ENCODE peak calls at places on chromosomes 16 and 17, in six cellular contexts. U is tibial artery, S is uterus, K is HFF-Myc, G is H7, X is A673. Q is an unnamed sample.

GRCh38 chr16:27096375-27096774 is 29.6 kb downstream of the C16orf82 start:
- DNase-seq in U (peak; percentile 7), S (no peak), K (no peak), G (no peak), X (no peak), Q (no peak)

GRCh38 chr16:6689643-6690042 is 643.0 kb upstream of the RBFOX1 start:
- DNase-seq in U (no peak), S (no peak), K (no peak), G (no peak), X (no peak), Q (no peak)

GRCh38 chr16:55294947-55295346 is 29.1 kb upstream of the IRX6 start:
- DNase-seq in U (no peak), S (no peak), K (no peak), G (no peak), X (no peak), Q (no peak)

GRCh38 chr16:67040906-67041305 is 12.0 kb downstream of the CBFB start:
- DNase-seq in U (no peak), S (no peak), K (no peak), G (no peak), X (no peak), Q (no peak)

GRCh38 chr17:65228734-65229390 is 91.7 kb downstream of the RGS9 start:
- DNase-seq in U (no peak), S (no peak), K (peak; percentile 69), G (no peak), X (peak; percentile 91), Q (no peak)

GRCh38 chr17:20268700-20269475 is 198.5 kb downstream of the LGALS9B start:
- DNase-seq in U (no peak), S (no peak), K (no peak), G (no peak), X (no peak), Q (no peak)

GRCh38 chr17:49021095-49021767 is 24.0 kb downstream of the IGF2BP1 start:
- DNase-seq in U (peak; percentile 29), S (no peak), K (no peak), G (peak; percentile 47), X (no peak), Q (no peak)

GRCh38 chr16:67504190-67505021 is 21.1 kb upstream of the AGRP start:
- DNase-seq in U (peak; percentile 76), S (no peak), K (no peak), G (peak; percentile 18), X (no peak), Q (peak; percentile 80)

GRCh38 chr16:14502932-14503741 is 126.9 kb downstream of the PARN start:
- DNase-seq in U (no peak), S (no peak), K (no peak), G (no peak), X (no peak), Q (no peak)

GRCh38 chr16:1043831-1044514 is 28.6 kb upstream of the SSTR5 start:
- DNase-seq in U (no peak), S (no peak), K (no peak), G (no peak), X (peak; percentile 65), Q (no peak)

GRCh38 chr17:2594657-2595085 is 1.2 kb downstream of the PAFAH1B1 start:
- DNase-seq in U (no peak), S (no peak), K (no peak), G (no peak), X (peak; percentile 13), Q (no peak)

GRCh38 chr16:85657996-85658395 is 30.8 kb downstream of the GINS2 start:
- DNase-seq in U (no peak), S (no peak), K (no peak), G (peak; percentile 41), X (no peak), Q (peak; percentile 34)

GRCh38 chr16:79042886-79043285 is 557.7 kb downstream of the MAF start:
- DNase-seq in U (no peak), S (no peak), K (no peak), G (no peak), X (no peak), Q (no peak)

GRCh38 chr17:82272495-82273326 is 789 bp downstream of the CSNK1D start:
- DNase-seq in U (peak; percentile 76), S (peak; percentile 46), K (no peak), G (peak; percentile 96), X (no peak), Q (peak; percentile 90)

DNA sequence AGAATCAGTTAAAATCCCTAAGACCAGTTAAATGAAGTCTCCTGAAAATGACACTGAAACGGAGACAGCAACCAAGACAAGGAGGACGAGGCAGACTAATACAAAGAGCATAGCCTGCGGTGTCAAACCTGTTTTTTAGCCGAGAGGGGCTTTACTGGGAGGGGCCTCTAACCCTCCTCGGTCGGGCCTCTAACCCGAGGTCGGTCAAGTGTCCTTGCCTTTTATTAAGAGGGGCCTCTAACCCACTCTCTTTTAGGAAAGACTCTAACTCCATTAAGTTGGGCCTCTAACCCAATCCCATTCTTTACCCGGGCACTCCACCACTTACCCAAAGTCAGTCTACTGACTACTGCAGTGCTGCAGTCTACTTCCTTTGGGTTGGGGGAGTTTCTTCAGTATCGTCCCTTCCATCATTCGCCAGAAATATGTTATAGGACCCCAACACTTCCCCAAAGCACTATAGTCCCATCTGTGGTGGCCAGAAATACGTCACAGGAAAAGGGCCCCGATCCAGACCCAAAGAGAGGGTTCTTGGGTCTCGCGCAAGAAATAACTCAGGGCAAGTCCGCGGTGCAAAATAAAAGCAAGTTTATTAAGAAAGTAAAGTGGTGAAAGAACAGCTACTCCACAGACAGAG is 39.2 kb upstream of the ARL4D start:
- DNase-seq in U (no peak), S (no peak), K (no peak), G (no peak), X (no peak), Q (no peak)
- H3K4me3 ChIP-seq in U (peak overlapping the region; percentile 64), S (peak overlapping the region; percentile 57), K (peak overlapping the region; percentile 58), G (peak overlapping the region; percentile 54), X (peak overlapping the region; percentile 49), Q (peak overlapping the region; percentile 89)

GRCh38 chr16:68645494-68646388 is 631 bp downstream of the CDH3 start:
- DNase-seq in U (no peak), S (peak; percentile 29), K (no peak), G (peak; percentile 89), X (no peak), Q (peak; percentile 72)
- H3K4me3 ChIP-seq in U (peak overlapping the region; percentile 3), S (peak overlapping the region; percentile 65), K (peak overlapping the region; percentile 19), G (peak overlapping the region; percentile 90), X (peak overlapping the region; percentile 34), Q (peak overlapping the region; percentile 49)

GRCh38 chr17:50868594-50868993 is 2.4 kb upstream of the TOB1 start:
- DNase-seq in U (no peak), S (no peak), K (no peak), G (no peak), X (no peak), Q (no peak)
- H3K4me3 ChIP-seq in U (peak overlapping the region; percentile 93), S (no peak overlapping the region), K (peak overlapping the region; percentile 55), G (no peak overlapping the region), X (no peak overlapping the region), Q (peak overlapping the region; percentile 97)

DNA sequence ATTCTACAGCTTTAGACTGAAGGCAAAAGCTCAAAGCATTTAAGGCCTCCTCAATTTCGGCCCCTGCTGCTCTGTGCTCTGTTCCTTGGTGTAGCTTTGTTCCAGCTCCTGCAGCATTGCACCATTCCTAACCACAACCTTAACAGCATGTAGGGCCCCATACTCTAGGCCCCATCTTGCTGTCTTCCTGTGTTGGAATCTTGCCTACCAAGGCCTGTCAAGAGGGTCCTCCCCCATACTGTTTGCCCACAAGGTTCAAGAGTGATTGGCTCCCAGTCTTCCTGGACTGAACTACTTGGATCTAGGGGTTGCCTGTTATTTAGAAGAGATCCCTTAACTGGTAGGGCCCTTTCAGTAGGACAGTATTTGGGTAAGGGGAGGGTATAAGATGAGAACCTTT is 26.8 kb downstream of the TRPV2 start:
- DNase-seq in U (no peak), S (no peak), K (no peak), G (no peak), X (no peak), Q (no peak)
- H3K4me3 ChIP-seq in U (no peak overlapping the region), S (no peak overlapping the region), K (peak overlapping the region; percentile 87), G (no peak overlapping the region), X (peak overlapping the region; percentile 73), Q (no peak overlapping the region)

GRCh38 chr16:24015923-24016322 is 180.1 kb downstream of the PRKCB start:
- DNase-seq in U (no peak), S (no peak), K (no peak), G (peak; percentile 47), X (peak; percentile 32), Q (no peak)

GRCh38 chr16:24013054-24013636 is 177.4 kb downstream of the PRKCB start:
- DNase-seq in U (no peak), S (no peak), K (no peak), G (no peak), X (peak; percentile 55), Q (no peak)

GRCh38 chr16:24011237-24011636 is 175.5 kb downstream of the PRKCB start:
- DNase-seq in U (no peak), S (no peak), K (no peak), G (no peak), X (no peak), Q (no peak)

GRCh38 chr16:24010440-24011089 is 174.8 kb downstream of the PRKCB start:
- DNase-seq in U (peak; percentile 69), S (peak; percentile 27), K (peak; percentile 19), G (peak; percentile 62), X (peak; percentile 90), Q (no peak)

DNA sequence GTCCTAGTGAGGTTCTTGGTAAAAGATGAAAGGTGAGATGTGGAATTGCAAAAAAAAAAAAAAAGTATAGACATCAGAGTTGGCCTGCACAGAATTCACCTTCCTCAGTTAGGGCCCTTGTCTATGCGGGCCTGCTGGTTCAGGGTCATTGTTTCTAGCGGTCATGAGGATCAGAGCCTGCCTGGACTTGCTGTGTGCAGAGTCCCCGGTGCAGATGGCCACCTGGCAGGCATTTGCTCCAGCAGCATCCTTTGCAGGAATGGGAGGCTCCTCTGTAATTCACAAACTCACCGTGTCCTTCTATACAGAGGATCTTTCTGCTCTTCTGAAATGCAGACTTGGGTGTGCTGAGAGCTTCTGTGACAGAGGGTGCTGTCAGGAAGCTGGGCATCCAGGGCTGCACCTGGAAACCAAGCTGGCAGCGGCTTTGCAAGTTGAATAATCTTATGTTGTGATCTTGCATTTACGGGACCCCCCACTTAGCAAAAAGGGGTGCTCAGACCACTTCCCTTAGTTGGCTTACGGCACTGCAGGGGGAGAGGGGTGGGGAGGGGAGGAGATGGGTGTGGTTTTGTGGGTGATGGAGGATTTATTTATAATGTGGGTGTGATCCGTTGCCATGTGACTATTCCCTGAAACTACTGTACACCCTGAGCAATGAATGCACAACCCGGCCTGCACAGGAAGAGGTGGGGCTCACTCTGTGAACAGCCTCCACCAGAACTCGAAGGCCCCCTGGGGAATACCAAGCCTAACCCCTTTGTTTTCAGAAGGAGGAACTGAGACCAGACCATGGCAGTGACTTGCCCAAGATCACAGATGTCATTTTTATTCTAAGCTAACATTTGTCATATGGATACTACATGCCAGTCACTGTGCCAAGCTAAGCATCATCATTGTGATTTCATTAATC is 178.2 kb downstream of the PRKCB start:
- DNase-seq in U (no peak), S (no peak), K (no peak), G (no peak), X (peak; percentile 96), Q (no peak)
- H3K4me3 ChIP-seq in U (no peak overlapping the region), S (no peak overlapping the region), K (no peak overlapping the region), G (no peak overlapping the region), X (no peak overlapping the region), Q (no peak overlapping the region)

Q was measured in kidney.